ENCODE peak calls at places on chromosomes 2 and 18, in nine cellular contexts. E is GM23338, G is spleen, A is transverse colon, M is upper lobe of left lung, Z is H1, X is breast epithelium, R is sigmoid colon, H is Panc1. J is an unnamed sample.

GRCh38 chr2:232488097-232488711 is 570 bp upstream of the ECEL1 start:
- DNase-seq in H (no peak), X (no peak), G (no peak), Z (peak; percentile 83), M (no peak), E (peak; percentile 77), R (no peak), A (no peak), J (no peak)

GRCh38 chr2:196096982-196097745 is 28.5 kb upstream of the DNAH7 start:
- DNase-seq in X (no peak), G (no peak), A (peak; percentile 18), Z (no peak), E (peak; percentile 70), H (no peak), M (no peak), R (no peak), J (no peak)

GRCh38 chr2:71069376-71069775 is 928 bp downstream of the NAGK start:
- DNase-seq in G (peak; percentile 47), H (no peak), A (no peak), E (no peak), M (no peak), Z (no peak), R (peak; percentile 43), X (no peak), J (no peak)

GRCh38 chr2:221570321-221571107 is 1.6 kb downstream of the EPHA4 start:
- DNase-seq in G (no peak), H (no peak), E (peak; percentile 43), A (peak; percentile 18), R (no peak), X (no peak), M (no peak), Z (peak; percentile 58), J (no peak)

GRCh38 chr2:175620035-175620434 is 382.0 kb downstream of the LNPK start:
- DNase-seq in X (no peak), E (no peak), G (no peak), Z (no peak), M (no peak), H (no peak), R (no peak), A (no peak), J (no peak)

GRCh38 chr2:129231924-129232323 is 747.5 kb upstream of the RAB6C start:
- DNase-seq in H (no peak), X (no peak), M (no peak), R (no peak), Z (no peak), E (no peak), G (no peak), A (no peak), J (no peak)

GRCh38 chr2:86541282-86541681 is 22.0 kb downstream of the CHMP3 start:
- DNase-seq in E (no peak), H (no peak), A (no peak), R (no peak), G (no peak), M (no peak), X (no peak), Z (no peak), J (no peak)

GRCh38 chr18:63091671-63092364 is 227.8 kb downstream of the BCL2 start:
- DNase-seq in A (no peak), R (no peak), H (no peak), M (no peak), Z (no peak), E (no peak), G (no peak), X (no peak), J (no peak)

GRCh38 chr2:38462121-38462634 is 85.1 kb upstream of the ATL2 start:
- DNase-seq in H (peak; percentile 48), E (no peak), A (peak; percentile 62), Z (no peak), M (no peak), X (peak; percentile 82), R (peak; percentile 81), G (no peak), J (no peak)

GRCh38 chr2:38613126-38613848 is 10.6 kb upstream of the HNRNPLL start:
- DNase-seq in X (no peak), H (no peak), G (no peak), M (peak; percentile 29), E (no peak), A (no peak), Z (no peak), R (no peak), J (no peak)

GRCh38 chr2:16664809-16665745 is 557 bp downstream of the CYRIA start:
- DNase-seq in X (no peak), G (peak; percentile 83), E (peak; percentile 33), M (no peak), Z (no peak), H (no peak), A (no peak), R (peak; percentile 74), J (no peak)

GRCh38 chr2:16665746-16666452 is at the start of gene CYRIA:
- DNase-seq in E (peak; percentile 57), X (no peak), G (peak; percentile 95), M (peak; percentile 83), R (peak; percentile 81), A (peak; percentile 77), H (no peak), Z (peak; percentile 71), J (no peak)

GRCh38 chr2:16662440-16662839 is 3.2 kb downstream of the CYRIA start:
- DNase-seq in M (peak; percentile 55), G (no peak), R (peak; percentile 77), E (no peak), Z (no peak), X (no peak), H (no peak), A (no peak), J (no peak)

GRCh38 chr2:16663121-16663905 is 2.3 kb downstream of the CYRIA start:
- DNase-seq in H (no peak), R (no peak), A (no peak), Z (no peak), E (no peak), M (peak; percentile 80), X (no peak), G (no peak), J (no peak)

GRCh38 chr2:16664052-16664731 is 1.4 kb downstream of the CYRIA start:
- DNase-seq in X (no peak), Z (no peak), R (peak; percentile 88), A (peak; percentile 48), E (peak; percentile 62), H (no peak), G (peak; percentile 85), M (peak; percentile 66), J (no peak)
- H3K4me3 ChIP-seq in X (peak overlapping the region; percentile 71), Z (no peak overlapping the region), R (peak overlapping the region; percentile 65), A (peak overlapping the region; percentile 49), E (peak overlapping the region; percentile 64), H (no peak overlapping the region), G (peak overlapping the region; percentile 80), M (peak overlapping the region; percentile 55), J (peak overlapping the region; percentile 78)

DNA sequence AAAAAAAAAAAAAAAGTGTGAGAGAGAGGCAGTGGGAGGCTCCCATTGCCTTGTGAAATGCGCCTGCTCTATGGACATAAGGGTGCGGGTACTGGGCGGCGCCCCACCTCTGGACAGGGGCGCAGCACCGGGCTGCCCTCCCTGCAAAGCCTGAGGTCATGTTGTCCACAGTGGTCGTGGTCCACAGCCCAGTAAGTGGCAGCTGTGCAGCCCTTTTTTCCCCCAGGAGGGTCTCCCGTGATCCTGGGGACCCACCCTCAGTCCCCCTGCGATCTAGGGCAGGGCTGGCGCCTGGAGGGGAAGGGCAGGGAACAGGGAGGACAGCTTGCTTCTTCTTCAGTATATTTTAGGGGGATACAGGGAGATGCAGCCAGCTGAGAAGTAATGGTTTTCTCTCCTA is 37.9 kb downstream of the LPIN1 start:
- DNase-seq in A (no peak), X (no peak), G (no peak), R (no peak), M (no peak), H (no peak), Z (no peak), E (no peak), J (no peak)
- H3K36me3 ChIP-seq in A (peaks cover 2% of the 10 kb centered on the region), X (no peaks in the 10 kb centered on the region), G (no peaks in the 10 kb centered on the region), R (peaks cover 5% of the 10 kb centered on the region), M (peaks cover 97% of the 10 kb centered on the region), H (peaks cover 25% of the 10 kb centered on the region), Z (no peaks in the 10 kb centered on the region), E (peaks cover 3% of the 10 kb centered on the region), J (no peaks in the 10 kb centered on the region)

DNA sequence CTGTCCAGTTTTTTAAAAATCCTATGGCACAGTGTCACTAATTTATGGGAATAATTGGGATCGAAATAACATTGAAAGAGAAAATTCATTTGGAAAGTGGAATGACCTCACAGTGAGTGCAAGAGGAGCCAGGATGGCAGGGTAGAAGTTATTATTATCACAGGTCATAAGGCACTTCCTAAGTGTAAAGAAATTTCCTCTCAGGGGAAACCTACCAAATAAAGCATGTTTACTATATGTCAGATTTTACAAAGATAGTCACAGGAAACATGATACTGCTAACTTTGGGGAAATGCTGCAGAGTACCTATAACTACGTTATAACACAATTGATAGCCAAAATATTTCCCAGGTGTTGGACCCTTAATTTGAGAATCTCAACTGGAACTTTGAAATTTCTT is 226.3 kb upstream of the SMAD7 start:
- DNase-seq in X (no peak), H (no peak), A (no peak), M (no peak), G (no peak), R (no peak), Z (no peak), E (no peak), J (no peak)
- TF ChIP-seq POLR2AphosphoS5 in X (no peak), H (no peak), A (no peak), M (no peak), G (no peak), R (no peak), Z (no peak), E (no peak), J (no peak)

GRCh38 chr18:54949588-54949987 is 9.7 kb downstream of the CCDC68 start:
- DNase-seq in G (no peak), X (no peak), M (no peak), A (no peak), H (no peak), Z (no peak), E (no peak), R (no peak), J (no peak)

GRCh38 chr18:54948350-54948837 is 10.9 kb downstream of the CCDC68 start:
- DNase-seq in A (no peak), M (no peak), G (no peak), R (no peak), Z (no peak), H (no peak), E (no peak), X (no peak), J (no peak)

GRCh38 chr18:54945726-54946125 is 13.5 kb downstream of the CCDC68 start:
- DNase-seq in M (no peak), X (no peak), A (no peak), G (no peak), R (no peak), E (no peak), Z (no peak), H (no peak), J (no peak)

GRCh38 chr18:54947115-54947514 is 12.1 kb downstream of the CCDC68 start:
- DNase-seq in G (no peak), X (no peak), E (no peak), H (no peak), R (no peak), M (peak; percentile 44), Z (no peak), A (peak; percentile 36), J (no peak)

DNA sequence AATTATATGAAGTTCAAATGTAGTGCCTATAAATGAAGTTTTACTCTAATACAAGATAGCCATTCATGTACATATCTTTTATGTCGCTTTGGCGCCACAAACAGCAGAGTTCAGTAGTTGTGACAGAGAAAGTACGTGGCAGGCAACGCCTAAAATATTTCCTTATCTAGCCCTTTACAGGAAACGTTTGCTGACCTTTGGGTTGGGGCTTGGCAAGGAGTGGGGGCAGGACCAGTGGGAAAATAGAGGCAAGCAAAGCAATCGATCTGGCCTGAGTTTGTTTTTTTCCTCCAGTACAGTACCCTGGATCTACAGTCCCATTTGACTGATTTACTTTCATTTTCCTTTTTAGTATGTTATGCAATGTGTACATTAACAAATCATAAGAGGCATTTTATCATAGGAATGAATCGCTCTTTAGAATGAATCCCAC is 13.1 kb downstream of the CCDC68 start:
- DNase-seq in Z (no peak), R (no peak), G (no peak), A (peak; percentile 83), E (no peak), X (no peak), M (peak; percentile 56), H (no peak), J (no peak)
- H3K4me3 ChIP-seq in Z (no peak overlapping the region), R (peak overlapping the region; percentile 36), G (peak overlapping the region; percentile 41), A (peak overlapping the region; percentile 17), E (no peak overlapping the region), X (peak overlapping the region; percentile 58), M (peak overlapping the region; percentile 8), H (peak overlapping the region; percentile 37), J (no peak overlapping the region)